ENCODE peak calls at places on chromosome 10, in five cellular contexts. I, L, H, M and S are unnamed samples.

GRCh38 chr10:7703140-7703539 is at the start of gene ITIH2:
- DNase-seq in I (no peak), L (no peak), H (no peak), M (no peak), S (no peak)

GRCh38 chr10:13019280-13019679 is 17.8 kb upstream of the CCDC3 start:
- DNase-seq in I (no peak), L (no peak), H (no peak), M (no peak), S (no peak)

GRCh38 chr10:29691564-29692064 is 56.8 kb upstream of the SVIL start:
- DNase-seq in I (peak; percentile 34), L (peak; percentile 21), H (no peak), M (no peak), S (no peak)

GRCh38 chr10:86300399-86300925 is 66.1 kb downstream of the GRID1 start:
- DNase-seq in I (no peak), L (no peak), H (no peak), M (no peak), S (no peak)

GRCh38 chr10:130967784-130968183 is 343.7 kb downstream of the TCERG1L start:
- DNase-seq in I (no peak), L (no peak), H (no peak), M (no peak), S (no peak)

GRCh38 chr10:44053391-44053790 is 331.5 kb downstream of the CXCL12 start:
- DNase-seq in I (no peak), L (no peak), H (no peak), M (no peak), S (no peak)

GRCh38 chr10:8498881-8499280 is 444.4 kb downstream of the GATA3 start:
- DNase-seq in I (no peak), L (no peak), H (no peak), M (no peak), S (no peak)

GRCh38 chr10:867807-868206 is 63.7 kb downstream of the LARP4B start:
- DNase-seq in I (no peak), L (no peak), H (no peak), M (no peak), S (no peak)

GRCh38 chr10:128130051-128130450 is 3.8 kb upstream of the MKI67 start:
- DNase-seq in I (no peak), L (no peak), H (no peak), M (no peak), S (no peak)

GRCh38 chr10:99661370-99661749 is 2.1 kb downstream of the ENTPD7 start:
- DNase-seq in I (peak; percentile 9), L (peak; percentile 88), H (no peak), M (no peak), S (no peak)

GRCh38 chr10:6759961-6760360 is 179.9 kb upstream of the PRKCQ start:
- DNase-seq in I (no peak), L (no peak), H (no peak), M (no peak), S (no peak)

GRCh38 chr10:42952358-42952757 is 124.5 kb upstream of the RET start:
- DNase-seq in I (no peak), L (peak; percentile 6), H (peak; percentile 45), M (no peak), S (no peak)

GRCh38 chr10:76401006-76401405 is 969.6 kb downstream of the LRMDA start:
- DNase-seq in I (no peak), L (peak; percentile 56), H (no peak), M (no peak), S (no peak)

GRCh38 chr10:690227-691161 is 1.0 kb upstream of the DIP2C start:
- DNase-seq in I (no peak), L (no peak), H (no peak), M (no peak), S (no peak)

GRCh38 chr10:89391882-89392756 is at the start of gene IFIT1:
- DNase-seq in I (peak; percentile 46), L (peak; percentile 90), H (peak; percentile 58), M (peak; percentile 50), S (peak; percentile 26)

GRCh38 chr10:89346264-89346971 is 18.6 kb downstream of the IFIT3 start:
- DNase-seq in I (no peak), L (no peak), H (no peak), M (no peak), S (no peak)

GRCh38 chr10:26544932-26545331 is 106.8 kb downstream of the APBB1IP start:
- DNase-seq in I (no peak), L (no peak), H (no peak), M (no peak), S (no peak)

GRCh38 chr10:113111900-113112853 is 162.1 kb downstream of the TCF7L2 start:
- DNase-seq in I (no peak), L (no peak), H (no peak), M (no peak), S (no peak)

GRCh38 chr10:119537953-119538630 is 4.4 kb downstream of the RGS10 start:
- DNase-seq in I (no peak), L (no peak), H (no peak), M (no peak), S (no peak)

GRCh38 chr10:131804551-131805295 is 96.1 kb upstream of the PPP2R2D start:
- DNase-seq in I (no peak), L (no peak), H (no peak), M (no peak), S (no peak)

GRCh38 chr10:17383801-17384445 is 70.5 kb downstream of the ST8SIA6 start:
- DNase-seq in I (no peak), L (no peak), H (no peak), M (no peak), S (no peak)

GRCh38 chr10:98096731-98097130 is 37.7 kb upstream of the R3HCC1L start:
- DNase-seq in I (no peak), L (no peak), H (no peak), M (no peak), S (no peak)

GRCh38 chr10:29343607-29344038 is 54.8 kb downstream of the LYZL1 start:
- DNase-seq in I (no peak), L (no peak), H (no peak), M (no peak), S (no peak)

GRCh38 chr10:5147981-5148677 is 36.8 kb downstream of the AKR1C8 start:
- DNase-seq in I (no peak), L (no peak), H (no peak), M (no peak), S (no peak)

GRCh38 chr10:94069884-94070283 is 76.2 kb downstream of the PLCE1 start:
- DNase-seq in I (no peak), L (no peak), H (no peak), M (no peak), S (no peak)